ENCODE peak calls at places on chromosomes 5 and 9, in six cellular contexts. H is prostate gland, F is NB4, C is A549, G is transverse colon, A is stomach. K is an unnamed sample.

GRCh38 chr5:78336698-78337097 is 23.7 kb upstream of the SCAMP1 start:
- DNase-seq in G (no peak), F (no peak), C (no peak), H (no peak), A (no peak), K (no peak)

GRCh38 chr9:97905228-97905627 is 17.1 kb downstream of the TRMO start:
- DNase-seq in C (no peak), A (no peak), H (no peak), G (no peak), F (no peak), K (no peak)

GRCh38 chr9:68963416-68963815 is 50.5 kb downstream of the PRKACG start:
- DNase-seq in F (no peak), G (no peak), C (no peak), A (no peak), H (no peak), K (no peak)

GRCh38 chr5:42992035-42992570 is 48.0 kb downstream of the ANXA2R start:
- DNase-seq in F (peak), A (peak), G (peak), C (peak), H (peak), K (peak)

GRCh38 chr5:14025566-14026276 is 81.2 kb upstream of the DNAH5 start:
- DNase-seq in C (no peak), H (no peak), F (no peak), A (no peak), G (no peak), K (no peak)

GRCh38 chr9:128494108-128494742 is 10.3 kb upstream of the GLE1 start:
- DNase-seq in H (peak), C (no peak), F (peak), G (peak), A (peak), K (no peak)

GRCh38 chr9:104068546-104068945 is 25.6 kb upstream of the SMC2 start:
- DNase-seq in G (no peak), F (no peak), C (no peak), A (no peak), H (no peak), K (no peak)

GRCh38 chr5:171750316-171750788 is 35.3 kb upstream of the SMIM23 start:
- DNase-seq in H (no peak), C (peak), F (peak), A (no peak), G (peak), K (peak)

GRCh38 chr5:132410451-132411381 is 41.2 kb downstream of the SLC22A5 start:
- DNase-seq in C (peak), G (peak), A (peak), H (peak), F (peak), K (peak)
- TF ChIP-seq POLR2A in C (peak), G (peak), A (no peak), H (no peak), F (peak), K (peak)

GRCh38 chr9:111604054-111604615 is 4.7 kb upstream of the PTGR1 start:
- DNase-seq in H (no peak), A (no peak), F (no peak), C (no peak), G (no peak), K (no peak)

GRCh38 chr9:111599092-111599947 is at the start of gene PTGR1:
- DNase-seq in H (peak), A (peak), G (peak), F (peak), C (peak), K (peak)

GRCh38 chr9:111599948-111600343 is 499 bp upstream of the PTGR1 start:
- DNase-seq in H (no peak), A (no peak), F (no peak), C (no peak), G (no peak), K (no peak)

GRCh38 chr9:111603041-111603440 is 3.6 kb upstream of the PTGR1 start:
- DNase-seq in G (no peak), H (no peak), C (no peak), A (no peak), F (no peak), K (no peak)

GRCh38 chr9:111601237-111602018 is 2.0 kb upstream of the PTGR1 start:
- DNase-seq in H (no peak), G (no peak), F (no peak), A (no peak), C (peak), K (no peak)
- TF ChIP-seq POLR2A in H (no peak), G (no peak), F (no peak), A (no peak), C (no peak), K (no peak)

GRCh38 chr9:33506626-33507370 is 17.3 kb upstream of the ANKRD18B start:
- DNase-seq in C (no peak), G (no peak), F (no peak), H (no peak), A (no peak), K (no peak)

DNA sequence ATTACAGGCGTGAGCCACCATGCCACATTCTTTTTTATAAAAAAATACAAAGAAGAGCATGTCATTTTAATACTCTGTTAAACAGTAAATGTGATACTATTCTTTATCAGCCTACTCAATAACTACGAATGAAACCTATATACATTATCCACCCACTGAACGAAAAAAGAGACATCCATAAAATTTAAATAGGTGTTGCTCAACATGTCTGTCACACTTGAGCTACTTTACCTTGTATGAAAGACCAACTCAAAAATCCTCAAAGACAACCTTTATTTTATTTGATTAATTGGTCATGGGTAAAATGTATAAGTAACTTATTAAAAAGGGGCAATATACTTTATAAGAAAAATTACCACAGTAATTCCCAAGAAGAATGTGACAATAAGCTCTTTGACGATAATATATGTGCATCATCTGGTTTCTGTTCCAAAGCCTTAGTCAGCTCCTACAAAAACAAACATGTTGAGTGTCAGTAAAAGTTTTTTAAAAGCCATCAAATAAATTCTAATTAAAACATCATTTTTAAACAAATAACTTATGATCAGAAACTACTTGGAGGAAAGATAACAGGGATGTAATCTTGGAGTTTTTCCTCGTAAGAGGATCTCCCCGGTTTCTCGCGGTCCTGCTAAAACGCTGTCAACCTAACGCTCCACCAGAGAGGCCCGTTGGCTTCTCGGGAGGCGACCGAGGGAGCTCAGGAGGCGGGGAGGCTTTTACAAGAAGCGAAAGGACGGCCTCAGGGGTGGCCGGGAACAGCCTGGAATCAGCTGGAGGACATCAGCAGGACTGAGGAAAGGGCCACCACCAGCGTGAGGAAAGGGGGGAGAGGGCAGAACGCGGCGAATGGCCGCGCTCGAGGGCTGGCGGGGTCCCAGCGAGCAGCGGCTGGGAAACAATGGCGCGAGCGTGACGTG is 13.5 kb upstream of the ANKRD18B start:
- DNase-seq in F (peak), G (peak), C (peak), A (peak), H (peak), K (no peak)
- TF ChIP-seq POLR2A in F (peak), G (no peak), C (peak), A (no peak), H (peak), K (peak)

DNA sequence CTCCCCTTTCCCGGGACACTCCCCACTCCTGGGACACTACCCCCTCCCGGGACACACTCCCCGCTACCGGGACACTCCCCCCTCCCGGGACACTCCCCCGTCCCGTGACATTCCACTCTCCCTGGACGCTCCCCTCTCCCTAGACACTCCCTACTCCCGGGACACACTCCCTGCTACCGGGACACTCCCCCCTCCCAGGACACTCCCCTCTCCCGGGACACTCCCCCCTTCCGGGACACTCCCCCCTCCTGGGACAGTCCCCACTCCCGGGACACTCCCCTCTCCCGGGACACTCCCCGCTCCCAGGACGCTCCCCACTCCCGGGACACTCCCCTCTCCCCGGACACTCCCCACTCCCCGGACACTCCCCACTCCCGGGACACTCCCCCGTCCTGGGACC is 96.0 kb downstream of the RXRA start:
- DNase-seq in A (peak), G (peak), H (peak), F (no peak), C (no peak), K (no peak)
- TF ChIP-seq POLR2A in A (no peak), G (no peak), H (no peak), F (no peak), C (no peak), K (no peak)

DNA sequence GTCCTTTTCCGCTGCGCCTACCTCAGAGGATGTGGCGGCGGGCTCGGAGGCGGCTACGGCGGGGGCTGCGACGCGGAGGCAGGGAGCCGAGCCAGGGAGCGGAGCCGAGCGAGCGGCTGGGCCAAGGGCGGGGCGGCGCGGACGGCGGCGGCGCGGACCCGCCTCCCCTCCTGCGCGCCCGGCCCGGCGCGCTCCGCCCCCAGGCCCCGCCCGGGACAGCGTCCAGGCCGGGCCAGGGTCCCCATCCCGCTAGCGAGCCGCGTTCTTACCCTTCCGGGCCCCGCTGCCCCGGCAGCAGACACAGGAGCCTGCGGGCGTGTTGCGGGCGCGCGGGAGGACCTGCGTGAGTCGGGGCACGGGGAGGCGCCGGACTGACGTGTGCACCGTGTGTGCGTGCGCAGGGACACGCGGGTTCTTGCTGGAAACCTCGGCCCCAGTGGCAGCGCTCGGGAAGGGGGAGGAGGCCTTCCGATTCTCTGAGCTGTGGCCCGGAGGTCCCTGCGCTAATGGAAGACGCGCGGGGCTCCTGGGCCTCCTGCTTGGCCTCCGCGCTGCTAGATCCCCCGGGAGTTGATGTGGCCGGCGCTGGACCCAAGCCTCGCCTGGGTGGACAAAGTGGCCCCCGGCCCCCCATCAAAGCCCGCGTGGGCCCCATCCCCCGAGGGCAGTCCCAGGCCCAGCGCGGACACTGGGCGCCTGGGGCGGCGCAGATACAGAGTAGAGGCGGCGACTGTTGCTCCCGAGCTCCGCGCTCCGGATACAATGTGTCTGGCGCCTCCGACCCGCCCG is at the start of gene VDAC1:
- DNase-seq in F (peak), G (peak), H (peak), A (peak), C (peak), K (peak)
- TF ChIP-seq POLR2A in F (peak), G (peak), H (peak), A (peak), C (peak), K (peak)

GRCh38 chr9:89999176-89999533 is 394.3 kb downstream of the GADD45G start:
- DNase-seq in G (peak), C (no peak), H (peak), F (no peak), A (peak), K (no peak)

GRCh38 chr9:90000925-90001324 is 396.1 kb downstream of the GADD45G start:
- DNase-seq in A (no peak), F (no peak), H (no peak), G (no peak), C (no peak), K (no peak)

GRCh38 chr9:90002299-90003045 is 397.7 kb downstream of the GADD45G start:
- DNase-seq in C (no peak), F (no peak), G (no peak), A (no peak), H (no peak), K (no peak)

GRCh38 chr9:90001756-90002155 is 396.9 kb downstream of the GADD45G start:
- DNase-seq in F (no peak), G (no peak), H (no peak), A (no peak), C (no peak), K (no peak)

DNA sequence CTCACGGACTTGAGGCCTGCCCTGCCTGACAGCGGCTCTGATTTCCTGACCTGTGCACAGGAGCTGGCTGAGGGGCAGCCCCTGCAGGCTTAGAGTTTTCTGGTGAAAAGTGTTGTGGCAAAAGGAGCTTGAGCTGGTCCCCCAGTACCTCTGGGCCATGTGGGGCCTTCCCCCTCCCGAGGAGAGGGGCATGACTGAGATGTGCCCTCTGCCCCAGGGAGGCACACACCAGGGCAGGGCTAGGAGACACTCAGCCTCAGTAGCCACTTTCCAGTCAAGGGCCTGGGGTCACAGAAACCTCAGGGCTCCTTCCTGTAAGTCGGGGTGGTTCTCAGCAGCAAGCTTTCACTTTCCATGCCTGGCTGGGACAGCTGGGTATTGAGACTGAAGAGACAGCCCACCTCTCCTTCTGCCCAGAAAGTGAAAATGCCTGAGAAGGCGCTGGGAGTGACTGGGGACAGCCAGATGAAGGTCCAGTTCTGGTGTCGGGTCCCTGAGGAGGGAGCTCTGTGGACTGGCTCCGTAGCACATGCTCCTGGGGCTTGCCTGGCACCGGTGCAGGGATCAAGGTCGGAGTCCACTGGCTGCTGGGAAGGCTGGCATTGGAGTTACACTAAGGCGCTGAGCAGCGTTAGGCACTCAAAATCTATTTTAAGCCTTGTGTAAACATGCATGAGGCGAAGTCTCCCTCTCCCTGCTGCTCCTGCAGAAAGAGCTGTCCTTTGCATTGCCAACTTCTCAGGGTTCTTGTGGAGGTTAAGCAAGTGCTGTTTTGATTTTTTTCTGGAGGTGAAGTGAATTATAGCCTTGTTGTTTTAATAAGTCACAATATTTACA is 394.9 kb downstream of the GADD45G start:
- DNase-seq in H (peak), C (peak), A (peak), G (peak), F (peak), K (peak)
- TF ChIP-seq POLR2A in H (no peak), C (no peak), A (no peak), G (peak), F (no peak), K (peak)

GRCh38 chr9:133992780-133993634 is 883 bp upstream of the VAV2 start:
- DNase-seq in A (peak), H (peak), G (peak), C (peak), F (peak), K (peak)
- TF ChIP-seq POLR2A in A (no peak), H (peak), G (peak), C (peak), F (peak), K (peak)

DNA sequence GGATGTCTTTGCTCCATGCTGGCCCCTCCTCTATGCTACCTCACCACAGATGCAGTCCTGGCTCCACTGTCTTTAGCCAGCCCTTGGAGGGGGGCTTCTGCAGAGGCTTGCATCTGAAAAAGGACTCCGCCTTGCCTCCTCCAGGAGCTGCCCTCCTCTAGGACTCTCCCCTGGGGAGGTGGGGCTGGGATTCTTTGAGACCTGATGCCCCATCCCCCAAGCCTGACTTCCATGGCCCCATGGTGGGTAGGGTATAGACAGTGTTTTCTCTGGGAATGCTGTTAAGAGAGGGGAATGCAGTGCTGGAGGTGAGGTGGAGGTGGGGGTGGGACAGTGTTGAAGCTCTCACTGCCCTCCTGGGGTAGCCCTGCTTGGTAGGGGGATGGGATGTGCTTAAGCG is 14.3 kb downstream of the JADE2 start:
- DNase-seq in G (no peak), A (no peak), C (no peak), H (no peak), F (no peak), K (no peak)
- TF ChIP-seq POLR2A in G (no peak), A (no peak), C (no peak), H (no peak), F (no peak), K (no peak)